ENCODE peak calls at places on chromosome X, in seven cellular contexts. C is heart left ventricle, H is A549, Z is stomach, B is IMR-90, N is Peyer's patch, I is HCT116. O is an unnamed sample.

GRCh38 chrX:45781901-45782553 is 581.4 kb upstream of the DIPK2B start:
- DNase-seq in I (no peak), B (peak), Z (no peak), N (no peak), C (no peak), H (peak), O (no peak)

GRCh38 chrX:123263246-123263757 is 79.2 kb downstream of the GRIA3 start:
- DNase-seq in I (no peak), C (no peak), Z (no peak), N (no peak), H (no peak), B (no peak), O (no peak)

GRCh38 chrX:53795583-53795982 is 109.1 kb upstream of the HUWE1 start:
- DNase-seq in Z (no peak), N (no peak), H (no peak), I (no peak), B (peak), C (no peak), O (no peak)

GRCh38 chrX:56763556-56764152 is 34.6 kb downstream of the NBDY start:
- DNase-seq in I (no peak), H (no peak), C (peak), B (peak), N (peak), Z (peak), O (peak)

GRCh38 chrX:12076046-12076445 is 62.2 kb upstream of the FRMPD4 start:
- DNase-seq in H (no peak), B (peak), Z (no peak), N (no peak), C (no peak), I (no peak), O (no peak)

GRCh38 chrX:9310596-9310995 is 154.3 kb upstream of the TBL1X start:
- DNase-seq in B (peak), I (no peak), H (no peak), N (no peak), Z (no peak), C (no peak), O (no peak)

GRCh38 chrX:153829799-153830631 is at the start of gene PDZD4:
- DNase-seq in C (no peak), Z (no peak), I (no peak), H (no peak), N (no peak), B (no peak), O (no peak)

GRCh38 chrX:130212371-130212770 is 40.6 kb downstream of the RAB33A start:
- DNase-seq in B (no peak), Z (no peak), H (no peak), N (no peak), C (no peak), I (no peak), O (no peak)

GRCh38 chrX:124338733-124339514 is 6.5 kb downstream of the TEX13D start:
- DNase-seq in H (no peak), I (no peak), N (no peak), Z (no peak), C (no peak), B (no peak), O (no peak)

GRCh38 chrX:56765816-56766553 is 36.9 kb downstream of the NBDY start:
- DNase-seq in C (no peak), B (no peak), H (no peak), I (no peak), N (peak), Z (peak), O (no peak)

GRCh38 chrX:43882294-43882681 is at the start of gene MAOB:
- DNase-seq in C (peak), N (peak), H (no peak), B (no peak), Z (peak), I (no peak), O (peak)

GRCh38 chrX:31931225-31931624 is 859.4 kb upstream of the FTHL17 start:
- DNase-seq in I (no peak), H (no peak), B (peak), C (no peak), N (no peak), Z (no peak), O (peak)

GRCh38 chrX:56107320-56107719 is 124.8 kb upstream of the KLF8 start:
- DNase-seq in H (no peak), N (no peak), I (no peak), B (no peak), C (no peak), Z (no peak), O (no peak)

GRCh38 chrX:16750136-16750535 is 30.7 kb downstream of the SYAP1 start:
- DNase-seq in B (no peak), N (no peak), C (no peak), I (no peak), Z (no peak), H (no peak), O (no peak)

GRCh38 chrX:38882894-38883620 is 81.8 kb downstream of the MID1IP1 start:
- DNase-seq in C (no peak), Z (peak), B (peak), N (no peak), I (peak), H (no peak), O (no peak)

GRCh38 chrX:38887222-38887621 is 86.0 kb downstream of the MID1IP1 start:
- DNase-seq in H (no peak), I (no peak), N (no peak), C (no peak), Z (no peak), B (no peak), O (no peak)

GRCh38 chrX:38890326-38890725 is 89.1 kb downstream of the MID1IP1 start:
- DNase-seq in C (no peak), B (no peak), N (no peak), Z (no peak), I (no peak), H (no peak), O (no peak)

GRCh38 chrX:38881727-38882126 is 80.5 kb downstream of the MID1IP1 start:
- DNase-seq in C (no peak), B (no peak), Z (no peak), I (no peak), N (no peak), H (no peak), O (no peak)

GRCh38 chrX:38886112-38886511 is 84.9 kb downstream of the MID1IP1 start:
- DNase-seq in H (no peak), N (no peak), Z (no peak), I (no peak), C (no peak), B (no peak), O (no peak)
- TF ChIP-seq POLR2A in H (no peak), N (no peak), Z (no peak), I (no peak), C (no peak), B (no peak), O (no peak)

DNA sequence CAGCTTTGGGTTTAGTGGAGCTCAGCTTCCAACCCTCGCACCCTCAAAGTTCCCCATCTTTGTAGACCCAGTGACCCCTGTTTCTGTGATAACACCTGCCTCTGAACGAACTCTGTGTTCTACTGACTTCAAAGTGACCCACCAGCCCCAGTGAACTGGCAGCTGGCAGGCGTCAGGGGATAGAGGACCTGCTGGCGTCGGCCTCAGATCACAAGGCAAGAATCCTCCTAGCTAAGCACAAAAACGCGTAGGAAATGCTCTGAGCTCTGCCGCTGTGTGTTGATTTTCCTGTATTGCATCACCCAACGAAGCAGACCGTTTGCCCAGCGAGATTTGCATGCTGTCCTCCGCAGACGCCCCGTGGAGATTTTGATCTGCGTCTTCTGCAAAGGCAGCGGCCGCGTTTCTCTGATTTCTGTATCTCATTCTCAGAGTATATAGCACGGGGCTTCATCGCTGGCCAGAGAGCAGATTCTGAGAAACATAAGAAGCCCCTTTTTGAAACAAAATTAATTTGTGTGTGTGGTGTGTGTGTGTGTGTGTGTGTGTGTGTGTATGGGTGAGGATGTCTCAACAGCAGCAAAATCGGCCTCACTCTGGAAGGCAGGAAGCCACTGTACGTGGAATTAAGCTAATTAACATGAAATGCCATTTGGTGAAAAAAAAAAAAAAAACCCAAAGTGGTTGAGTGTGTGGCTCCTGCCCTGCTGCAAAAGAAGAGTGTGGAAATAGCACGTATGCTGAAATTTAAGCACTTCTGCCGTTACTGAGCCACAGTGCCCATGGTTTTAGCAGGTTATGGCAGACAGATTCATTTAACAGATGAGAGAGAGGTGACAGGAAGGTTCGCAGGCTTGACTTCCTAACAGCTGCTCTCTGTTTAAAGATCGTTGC is 29.2 kb upstream of the ASMTL start:
- DNase-seq in Z (peak), B (peak), C (peak), H (peak), I (peak), N (peak), O (peak)
- TF ChIP-seq POLR2A in Z (no peak), B (no peak), C (no peak), H (no peak), I (no peak), N (no peak), O (no peak)

GRCh38 chrX:150898343-150899190 is at the start of gene CD99L2:
- DNase-seq in N (peak), I (peak), H (peak), C (peak), Z (peak), B (peak), O (peak)
- TF ChIP-seq POLR2A in N (peak), I (peak), H (peak), C (no peak), Z (no peak), B (peak), O (peak)

GRCh38 chrX:40581333-40581910 is 652 bp downstream of the ATP6AP2 start:
- DNase-seq in I (no peak), Z (no peak), N (peak), C (no peak), B (peak), H (peak), O (no peak)

GRCh38 chrX:40578039-40578438 is 2.7 kb upstream of the ATP6AP2 start:
- DNase-seq in Z (no peak), H (no peak), N (no peak), B (no peak), I (no peak), C (no peak), O (no peak)

GRCh38 chrX:40579880-40580536 is 762 bp upstream of the ATP6AP2 start:
- DNase-seq in Z (no peak), H (peak), N (peak), I (no peak), C (no peak), B (no peak), O (no peak)

GRCh38 chrX:40579139-40579538 is 1.6 kb upstream of the ATP6AP2 start:
- DNase-seq in H (no peak), Z (no peak), C (no peak), B (no peak), I (no peak), N (no peak), O (no peak)

DNA sequence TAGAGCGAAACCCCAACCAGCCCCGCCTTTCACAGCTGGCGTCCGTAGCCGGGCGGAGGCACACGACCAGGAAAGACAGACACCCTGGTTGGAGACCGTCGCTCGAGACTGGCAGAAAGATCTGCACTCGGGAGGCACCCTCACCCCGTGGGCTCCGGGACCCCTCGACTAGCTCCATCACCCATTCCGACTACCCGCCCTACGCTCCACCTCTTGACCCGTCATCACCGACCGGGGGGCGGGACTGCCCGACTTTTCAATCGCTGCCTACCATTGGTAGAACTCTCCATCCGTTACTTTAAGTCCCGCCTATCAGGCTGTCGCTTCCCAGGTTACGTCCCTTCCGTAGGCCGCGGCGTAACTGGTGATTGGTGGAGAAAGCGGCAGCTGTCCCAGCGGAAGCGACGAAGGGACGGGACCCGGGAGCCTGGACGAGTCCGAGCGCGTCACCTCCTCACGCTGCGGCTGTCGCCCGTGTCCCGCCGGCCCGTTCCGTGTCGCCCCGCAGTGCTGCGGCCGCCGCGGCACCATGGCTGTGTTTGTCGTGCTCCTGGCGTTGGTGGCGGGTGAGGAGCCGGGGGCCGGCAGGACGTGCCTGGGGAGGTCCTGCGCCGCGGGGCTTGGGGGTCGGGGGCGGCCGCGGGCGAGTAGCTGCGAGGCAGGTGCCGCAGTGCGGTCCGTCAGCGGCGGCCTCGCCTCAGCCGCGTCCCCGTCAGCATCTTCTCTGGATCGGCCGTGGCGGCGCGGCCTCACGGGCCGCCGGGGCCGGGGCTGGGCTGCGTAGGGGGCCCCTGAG is at the start of gene ATP6AP2:
- DNase-seq in Z (peak), I (peak), N (peak), C (peak), H (peak), B (peak), O (peak)
- TF ChIP-seq POLR2A in Z (no peak), I (no peak), N (peak), C (peak), H (peak), B (peak), O (peak)

GRCh38 chrX:85493821-85494220 is 114.4 kb upstream of the POF1B start:
- DNase-seq in B (no peak), N (no peak), H (no peak), Z (no peak), C (no peak), I (no peak), O (no peak)
- TF ChIP-seq POLR2A in B (no peak), N (no peak), H (no peak), Z (no peak), C (no peak), I (no peak), O (no peak)